ENCODE peak calls at places on chromosome 2, in four cellular contexts. One of them, this sample, is unnamed.

GRCh38 chr2:101967826-101968498 is 23.8 kb upstream of the IL1R2 start:
- DNase-seq in fibroblast of villous mesenchyme: peak
- DNase-seq in tibial artery: peak
- DNase-seq in heart left ventricle: no peak
- DNase-seq in this sample: peak

GRCh38 chr2:2184549-2185249 is 146.4 kb downstream of the MYT1L start:
- DNase-seq in fibroblast of villous mesenchyme: no peak
- DNase-seq in tibial artery: no peak
- DNase-seq in heart left ventricle: peak
- DNase-seq in this sample: no peak

GRCh38 chr2:218781691-218782528 is at the start of gene CYP27A1:
- DNase-seq in fibroblast of villous mesenchyme: peak
- DNase-seq in tibial artery: peak
- DNase-seq in heart left ventricle: peak
- DNase-seq in this sample: peak

GRCh38 chr2:226159875-226160479 is 639.6 kb downstream of the IRS1 start:
- DNase-seq in fibroblast of villous mesenchyme: no peak
- DNase-seq in tibial artery: no peak
- DNase-seq in heart left ventricle: no peak
- DNase-seq in this sample: peak

GRCh38 chr2:24409700-24410556 is 49.6 kb upstream of the ITSN2 start:
- DNase-seq in fibroblast of villous mesenchyme: peak
- DNase-seq in tibial artery: peak
- DNase-seq in heart left ventricle: no peak
- DNase-seq in this sample: peak

GRCh38 chr2:82139979-82140611 is 1835.5 kb upstream of the LRRTM1 start:
- DNase-seq in fibroblast of villous mesenchyme: no peak
- DNase-seq in tibial artery: no peak
- DNase-seq in heart left ventricle: no peak
- DNase-seq in this sample: no peak

GRCh38 chr2:134132487-134132857 is 121.4 kb upstream of the MGAT5 start:
- DNase-seq in fibroblast of villous mesenchyme: no peak
- DNase-seq in tibial artery: no peak
- DNase-seq in heart left ventricle: no peak
- DNase-seq in this sample: no peak

GRCh38 chr2:219073413-219074129 is 12.8 kb upstream of the IHH start:
- DNase-seq in fibroblast of villous mesenchyme: peak
- DNase-seq in tibial artery: no peak
- DNase-seq in heart left ventricle: no peak
- DNase-seq in this sample: peak

GRCh38 chr2:45011621-45012602 is 2.7 kb upstream of the SIX2 start:
- DNase-seq in fibroblast of villous mesenchyme: no peak
- DNase-seq in tibial artery: no peak
- DNase-seq in heart left ventricle: no peak
- DNase-seq in this sample: peak

GRCh38 chr2:30821960-30822359 is 14.7 kb upstream of the CAPN13 start:
- DNase-seq in fibroblast of villous mesenchyme: no peak
- DNase-seq in tibial artery: no peak
- DNase-seq in heart left ventricle: no peak
- DNase-seq in this sample: no peak

GRCh38 chr2:143762176-143762928 is 633.1 kb downstream of the ARHGAP15 start:
- DNase-seq in fibroblast of villous mesenchyme: peak
- DNase-seq in tibial artery: no peak
- DNase-seq in heart left ventricle: no peak
- DNase-seq in this sample: no peak

GRCh38 chr2:212626371-212626918 is 87.8 kb upstream of the ERBB4 start:
- DNase-seq in fibroblast of villous mesenchyme: no peak
- DNase-seq in tibial artery: no peak
- DNase-seq in heart left ventricle: no peak
- DNase-seq in this sample: peak

GRCh38 chr2:46857871-46858696 is 57.5 kb downstream of the MCFD2 start:
- DNase-seq in fibroblast of villous mesenchyme: peak
- DNase-seq in tibial artery: no peak
- DNase-seq in heart left ventricle: no peak
- DNase-seq in this sample: peak

GRCh38 chr2:28613616-28614501 is 118.0 kb downstream of the PLB1 start:
- DNase-seq in fibroblast of villous mesenchyme: peak
- DNase-seq in tibial artery: no peak
- DNase-seq in heart left ventricle: peak
- DNase-seq in this sample: peak

GRCh38 chr2:159083601-159084000 is 115.2 kb downstream of the TANC1 start:
- DNase-seq in fibroblast of villous mesenchyme: peak
- DNase-seq in tibial artery: no peak
- DNase-seq in heart left ventricle: no peak
- DNase-seq in this sample: peak

GRCh38 chr2:240481720-240482119 is 46.3 kb downstream of the GPC1 start:
- DNase-seq in fibroblast of villous mesenchyme: no peak
- DNase-seq in tibial artery: peak
- DNase-seq in heart left ventricle: no peak
- DNase-seq in this sample: no peak

GRCh38 chr2:157442136-157442535 is 1.8 kb downstream of the CYTIP start:
- DNase-seq in fibroblast of villous mesenchyme: no peak
- DNase-seq in tibial artery: no peak
- DNase-seq in heart left ventricle: no peak
- DNase-seq in this sample: no peak

GRCh38 chr2:133605031-133605773 is 36.9 kb upstream of the NCKAP5 start:
- DNase-seq in fibroblast of villous mesenchyme: no peak
- DNase-seq in tibial artery: no peak
- DNase-seq in heart left ventricle: no peak
- DNase-seq in this sample: no peak

GRCh38 chr2:237604960-237605359 is 14.4 kb upstream of the RAB17 start:
- DNase-seq in fibroblast of villous mesenchyme: peak
- DNase-seq in tibial artery: no peak
- DNase-seq in heart left ventricle: no peak
- DNase-seq in this sample: peak

GRCh38 chr2:66189598-66189997 is 245.3 kb upstream of the MEIS1 start:
- DNase-seq in fibroblast of villous mesenchyme: peak
- DNase-seq in tibial artery: peak
- DNase-seq in heart left ventricle: no peak
- DNase-seq in this sample: peak

GRCh38 chr2:231292472-231293134 is 94.2 kb downstream of the ARMC9 start:
- DNase-seq in fibroblast of villous mesenchyme: no peak
- DNase-seq in tibial artery: no peak
- DNase-seq in heart left ventricle: no peak
- DNase-seq in this sample: no peak
- H3K4me3 ChIP-seq in fibroblast of villous mesenchyme: no peak
- H3K4me3 ChIP-seq in tibial artery: no peak
- H3K4me3 ChIP-seq in heart left ventricle: no peak
- H3K4me3 ChIP-seq in this sample: no peak

GRCh38 chr2:100632759-100633158 is 70.0 kb downstream of the PDCL3 start:
- DNase-seq in fibroblast of villous mesenchyme: no peak
- DNase-seq in tibial artery: no peak
- DNase-seq in heart left ventricle: no peak
- DNase-seq in this sample: no peak
- TF ChIP-seq CTCF in fibroblast of villous mesenchyme: no peak
- TF ChIP-seq CTCF in tibial artery: no peak
- TF ChIP-seq CTCF in heart left ventricle: no peak
- TF ChIP-seq CTCF in this sample: no peak

DNA sequence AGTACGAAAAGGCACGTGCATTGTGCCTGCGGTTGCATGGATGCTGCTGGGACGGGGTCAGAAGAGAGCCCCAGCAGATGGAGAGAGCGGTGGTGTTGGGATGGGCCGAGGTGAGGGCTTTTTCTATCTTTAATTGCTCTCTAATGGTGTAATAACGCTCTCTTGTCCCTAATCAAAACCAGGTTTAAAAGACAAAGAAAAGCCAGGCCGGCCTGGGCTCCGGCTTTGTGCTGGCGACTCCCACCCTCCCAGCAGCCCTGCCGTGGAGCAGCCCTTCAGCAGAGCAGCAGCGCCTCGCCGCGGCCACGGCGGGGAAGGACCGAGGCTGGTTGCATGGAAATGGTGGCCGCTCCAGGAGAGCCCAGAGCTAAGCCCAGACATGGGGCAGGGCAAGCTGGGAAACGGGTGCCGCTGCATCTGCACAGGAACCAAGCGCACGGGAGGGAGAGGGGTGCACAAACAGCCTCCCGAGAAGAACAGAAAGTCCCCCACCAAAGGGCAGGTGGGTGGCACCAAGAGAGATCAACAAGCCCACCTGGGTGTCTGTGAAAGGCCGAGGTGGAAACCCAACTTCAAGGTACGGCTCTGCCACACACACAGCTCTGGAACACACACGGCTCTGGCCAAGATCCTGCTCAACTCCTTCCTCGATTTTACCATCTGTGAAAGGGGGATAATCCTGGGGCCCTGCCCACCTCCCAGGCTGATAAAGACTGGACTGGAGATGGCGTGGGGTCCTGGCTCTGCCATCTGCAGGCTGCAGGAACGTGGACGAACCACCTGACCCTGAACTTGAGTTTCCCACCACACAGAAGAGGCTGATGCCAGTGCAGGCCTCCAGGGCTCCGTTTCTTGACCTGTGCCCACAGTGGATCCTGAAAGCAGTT is 15.0 kb downstream of the HS1BP3 start:
- DNase-seq in fibroblast of villous mesenchyme: peak
- DNase-seq in tibial artery: peak
- DNase-seq in heart left ventricle: peak
- DNase-seq in this sample: peak
- H3K4me3 ChIP-seq in fibroblast of villous mesenchyme: no peak
- H3K4me3 ChIP-seq in tibial artery: peak
- H3K4me3 ChIP-seq in heart left ventricle: no peak
- H3K4me3 ChIP-seq in this sample: no peak

DNA sequence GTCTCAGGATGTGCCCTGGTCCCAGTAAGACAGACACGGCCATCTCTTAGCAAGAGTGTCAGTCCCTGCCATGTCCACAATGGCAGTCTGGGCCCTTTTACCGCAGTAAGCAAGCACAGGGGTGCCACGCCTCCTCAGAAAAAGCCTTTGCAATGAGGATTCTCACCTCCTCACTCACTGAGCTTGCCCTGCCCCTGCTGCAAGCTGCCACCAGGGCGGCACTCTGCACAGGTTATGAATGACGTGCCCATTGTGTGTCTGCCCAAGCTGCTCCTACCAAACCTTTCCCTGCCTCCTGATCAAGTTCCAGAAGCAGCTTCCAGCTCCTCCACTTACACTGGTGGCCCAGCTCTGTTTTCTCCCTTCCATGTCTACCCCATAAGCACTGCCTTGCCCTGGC is 23.3 kb downstream of the ERCC3 start:
- DNase-seq in fibroblast of villous mesenchyme: no peak
- DNase-seq in tibial artery: no peak
- DNase-seq in heart left ventricle: no peak
- DNase-seq in this sample: no peak
- TF ChIP-seq CTCF in fibroblast of villous mesenchyme: no peak
- TF ChIP-seq CTCF in tibial artery: no peak
- TF ChIP-seq CTCF in heart left ventricle: no peak
- TF ChIP-seq CTCF in this sample: no peak

GRCh38 chr2:195495356-195495755 is 161.7 kb upstream of the SLC39A10 start:
- DNase-seq in fibroblast of villous mesenchyme: no peak
- DNase-seq in tibial artery: no peak
- DNase-seq in heart left ventricle: no peak
- DNase-seq in this sample: no peak
- H3K4me3 ChIP-seq in fibroblast of villous mesenchyme: no peak
- H3K4me3 ChIP-seq in tibial artery: no peak
- H3K4me3 ChIP-seq in heart left ventricle: no peak
- H3K4me3 ChIP-seq in this sample: no peak

DNA sequence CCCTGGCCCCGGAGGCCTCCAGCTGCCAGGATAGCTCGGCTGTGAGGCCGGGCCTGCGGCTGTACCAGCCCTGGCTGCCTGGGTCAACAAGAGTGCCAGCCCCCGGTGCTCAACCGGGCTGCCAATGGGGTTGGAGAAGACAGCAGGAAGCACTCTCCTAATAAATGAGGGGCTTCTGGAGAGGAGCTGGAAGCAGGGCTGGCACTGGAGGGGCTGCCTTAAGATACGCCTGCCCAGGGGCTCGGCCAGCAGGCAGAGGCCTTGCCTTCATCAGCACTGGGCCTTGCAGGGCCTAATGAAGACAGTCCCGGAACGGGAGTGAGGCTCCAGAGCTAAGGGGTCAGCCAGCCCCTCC is 73.6 kb downstream of the TEX51 start:
- DNase-seq in fibroblast of villous mesenchyme: no peak
- DNase-seq in tibial artery: no peak
- DNase-seq in heart left ventricle: no peak
- DNase-seq in this sample: no peak
- TF ChIP-seq CTCF in fibroblast of villous mesenchyme: no peak
- TF ChIP-seq CTCF in tibial artery: no peak
- TF ChIP-seq CTCF in heart left ventricle: peak
- TF ChIP-seq CTCF in this sample: no peak

DNA sequence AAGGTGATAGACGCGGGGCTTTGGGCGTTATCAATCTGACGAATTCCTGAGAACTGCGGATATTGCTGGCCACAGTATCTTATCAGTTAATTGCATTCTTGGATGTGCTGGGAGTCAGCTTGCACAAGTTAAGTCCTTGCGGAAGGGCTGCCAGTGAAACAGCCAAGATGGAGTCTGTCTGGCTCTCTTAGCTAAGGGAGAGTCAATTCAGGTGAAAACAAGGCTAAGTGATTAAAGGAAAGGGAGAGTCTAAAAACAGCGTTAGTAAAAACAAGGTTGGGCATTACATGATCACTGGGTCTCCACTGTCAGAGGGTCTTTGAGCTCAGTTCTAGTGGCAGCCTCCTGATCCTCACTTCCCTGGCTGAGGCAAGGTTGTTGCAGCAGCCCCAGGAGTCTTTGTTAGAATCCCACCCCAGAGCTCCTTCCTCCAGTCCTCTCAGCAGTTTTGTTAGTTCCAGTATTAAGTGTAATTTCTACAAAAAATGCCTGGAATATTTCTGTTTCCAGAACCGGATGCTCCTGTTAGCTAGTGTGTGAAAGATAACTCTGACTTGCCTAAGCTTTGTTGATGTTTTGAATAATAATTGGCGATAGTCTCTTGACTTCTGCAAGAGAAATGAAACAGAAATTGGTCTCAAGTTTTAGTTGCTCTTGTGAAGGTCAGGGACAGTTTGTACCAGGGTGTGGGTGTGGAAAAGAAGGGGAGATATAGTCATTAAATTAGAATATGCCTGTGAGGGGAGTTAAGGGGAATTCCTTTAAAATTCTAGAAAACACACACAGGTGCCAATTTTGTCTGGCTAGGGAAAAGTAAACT is 10.6 kb downstream of the CFLAR start:
- DNase-seq in fibroblast of villous mesenchyme: peak
- DNase-seq in tibial artery: no peak
- DNase-seq in heart left ventricle: no peak
- DNase-seq in this sample: peak
- H3K4me3 ChIP-seq in fibroblast of villous mesenchyme: peak
- H3K4me3 ChIP-seq in tibial artery: peak
- H3K4me3 ChIP-seq in heart left ventricle: peak
- H3K4me3 ChIP-seq in this sample: peak

GRCh38 chr2:236545248-236545658 is 24.4 kb upstream of the ACKR3 start:
- DNase-seq in fibroblast of villous mesenchyme: no peak
- DNase-seq in tibial artery: no peak
- DNase-seq in heart left ventricle: no peak
- DNase-seq in this sample: no peak
- TF ChIP-seq CTCF in fibroblast of villous mesenchyme: no peak
- TF ChIP-seq CTCF in tibial artery: no peak
- TF ChIP-seq CTCF in heart left ventricle: no peak
- TF ChIP-seq CTCF in this sample: no peak